ENCODE peak calls at places on chromosomes 4 and X, in five cellular contexts. M is left ventricle myocardium inferior, Q is ascending aorta, Z is brain microvascular endothelial cell, E is mesenchymal stem cell. F is an unnamed sample.
A peak's percentile ranks its signal among the peaks of the same experiment; 100 is the strongest.

GRCh38 chr4:137740192-137740591 is 207.9 kb upstream of the PCDH18 start:
- DNase-seq in M (no peak), Q (no peak), Z (no peak), E (peak; percentile 39), F (no peak)

GRCh38 chrX:19678941-19679340 is 163.6 kb upstream of the MAP3K15 start:
- DNase-seq in M (no peak), Q (no peak), Z (no peak), E (no peak), F (peak; percentile 78)

GRCh38 chr4:4677825-4678522 is 136.1 kb upstream of the STX18 start:
- DNase-seq in M (no peak), Q (no peak), Z (peak; percentile 45), E (peak; percentile 46), F (no peak)

GRCh38 chrX:39519213-39519544 is 578.6 kb downstream of the BCOR start:
- DNase-seq in M (peak; percentile 15), Q (no peak), Z (no peak), E (no peak), F (no peak)

GRCh38 chr4:131499139-131499873 is 1649.8 kb upstream of the PCDH10 start:
- DNase-seq in M (no peak), Q (no peak), Z (peak; percentile 62), E (peak; percentile 98), F (peak; percentile 62)

GRCh38 chr4:38819569-38819968 is 15.0 kb upstream of the TLR1 start:
- DNase-seq in M (no peak), Q (no peak), Z (no peak), E (peak; percentile 49), F (no peak)

GRCh38 chr4:185421366-185422124 is 4.2 kb downstream of the UFSP2 start:
- DNase-seq in M (no peak), Q (no peak), Z (peak; percentile 68), E (peak; percentile 73), F (no peak)

GRCh38 chrX:50941638-50942037 is 31.1 kb downstream of the BMP15 start:
- DNase-seq in M (no peak), Q (no peak), Z (no peak), E (no peak), F (no peak)

GRCh38 chrX:77447339-77448149 is at the start of gene FGF16:
- DNase-seq in M (no peak), Q (no peak), Z (no peak), E (no peak), F (no peak)

GRCh38 chrX:120380699-120381098 is 18.8 kb downstream of the ATP1B4 start:
- DNase-seq in M (no peak), Q (no peak), Z (no peak), E (peak; percentile 0), F (peak; percentile 29)

GRCh38 chrX:43224496-43224895 is 431.6 kb upstream of the MAOA start:
- DNase-seq in M (no peak), Q (no peak), Z (no peak), E (no peak), F (peak; percentile 69)

GRCh38 chr4:24053906-24054305 is 164.1 kb upstream of the PPARGC1A start:
- DNase-seq in M (no peak), Q (no peak), Z (no peak), E (peak; percentile 41), F (no peak)

GRCh38 chr4:92445127-92445526 is 141.4 kb downstream of the GRID2 start:
- DNase-seq in M (no peak), Q (no peak), Z (no peak), E (no peak), F (no peak)

GRCh38 chrX:107894038-107894437 is 68.4 kb downstream of the MID2 start:
- DNase-seq in M (no peak), Q (no peak), Z (peak; percentile 40), E (peak; percentile 44), F (peak; percentile 54)

GRCh38 chr4:184732126-184732525 is 1.8 kb downstream of the CENPU start:
- DNase-seq in M (no peak), Q (no peak), Z (no peak), E (no peak), F (peak; percentile 98)

GRCh38 chrX:27236681-27237080 is 226.5 kb downstream of the PPP4R3C start:
- DNase-seq in M (no peak), Q (no peak), Z (no peak), E (no peak), F (no peak)

GRCh38 chrX:80876877-80877276 is 67.2 kb upstream of the BRWD3 start:
- DNase-seq in M (no peak), Q (no peak), Z (no peak), E (peak; percentile 25), F (peak; percentile 14)

GRCh38 chrX:71181558-71181909 is 36.9 kb downstream of the NLGN3 start:
- DNase-seq in M (no peak), Q (no peak), Z (no peak), E (no peak), F (no peak)

GRCh38 chr4:84722720-84723119 is 139.8 kb downstream of the CDS1 start:
- DNase-seq in M (no peak), Q (no peak), Z (no peak), E (no peak), F (no peak)

GRCh38 chr4:127162741-127163140 is 470.0 kb upstream of the INTU start:
- DNase-seq in M (no peak), Q (no peak), Z (peak; percentile 21), E (peak; percentile 98), F (peak; percentile 53)

GRCh38 chrX:16822723-16823122 is 36.5 kb downstream of the TXLNG start:
- DNase-seq in M (no peak), Q (no peak), Z (peak; percentile 63), E (peak; percentile 17), F (peak; percentile 73)

GRCh38 chr4:74167585-74167984 is 9.7 kb downstream of the MTHFD2L start:
- DNase-seq in M (no peak), Q (no peak), Z (no peak), E (no peak), F (no peak)

GRCh38 chrX:13162772-13163171 is 118.4 kb upstream of the FAM9C start:
- DNase-seq in M (no peak), Q (no peak), Z (no peak), E (no peak), F (no peak)

GRCh38 chr4:30616943-30617646 is 103.1 kb upstream of the PCDH7 start:
- DNase-seq in M (no peak), Q (no peak), Z (no peak), E (peak; percentile 92), F (peak; percentile 72)

GRCh38 chr4:190015538-190016368 is 11.3 kb downstream of the FRG2 start:
- DNase-seq in M (no peak), Q (no peak), Z (no peak), E (no peak), F (no peak)

GRCh38 chr4:148776944-148777343 is 334.7 kb upstream of the NR3C2 start:
- DNase-seq in M (no peak), Q (no peak), Z (peak; percentile 12), E (no peak), F (peak; percentile 45)

GRCh38 chr4:78784255-78784654 is 8.1 kb downstream of the BMP2K start:
- DNase-seq in M (no peak), Q (no peak), Z (peak; percentile 28), E (peak; percentile 83), F (peak; percentile 27)

GRCh38 chr4:55444822-55445221 is 49.1 kb downstream of the TMEM165 start:
- DNase-seq in M (no peak), Q (no peak), Z (peak; percentile 58), E (peak; percentile 39), F (peak; percentile 26)

GRCh38 chr4:74933562-74934015 is 673 bp downstream of the PARM1 start:
- DNase-seq in M (no peak), Q (peak; percentile 65), Z (no peak), E (peak; percentile 47), F (no peak)

GRCh38 chrX:150365051-150365952 is 2.2 kb downstream of the MAMLD1 start:
- DNase-seq in M (peak; percentile 76), Q (peak; percentile 80), Z (peak; percentile 28), E (peak; percentile 71), F (no peak)

DNA sequence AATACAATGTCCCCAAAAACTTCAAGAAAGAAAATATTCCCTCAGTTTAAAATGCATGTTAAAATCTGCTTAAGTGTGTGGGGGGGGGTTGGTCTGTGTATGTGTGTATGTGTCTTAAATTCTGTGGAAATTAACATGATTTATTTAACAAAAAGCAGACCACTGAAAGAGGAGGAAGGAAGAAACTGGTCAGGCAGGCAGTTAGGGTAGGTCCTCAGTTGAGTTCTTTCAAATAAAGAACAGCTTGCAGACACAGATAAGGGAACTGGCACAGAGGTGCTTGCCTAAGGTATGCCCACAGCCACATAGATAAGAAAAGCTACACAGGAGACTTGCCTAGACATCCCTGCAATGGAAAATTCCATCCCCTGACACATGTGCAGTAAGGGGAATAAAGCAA is 28.8 kb upstream of the TFDP3 start:
- DNase-seq in M (no peak), Q (no peak), Z (no peak), E (no peak), F (no peak)
- H3K27me3 ChIP-seq in M (no peaks in the 10 kb centered on the region), Q (no peaks in the 10 kb centered on the region), Z (no peaks in the 10 kb centered on the region), E (peaks cover 2% of the 10 kb centered on the region), F (no peaks in the 10 kb centered on the region)

GRCh38 chrX:48702716-48703115 is 6.2 kb downstream of the SUV39H1 start:
- DNase-seq in M (no peak), Q (no peak), Z (no peak), E (no peak), F (no peak)
- H3K36me3 ChIP-seq in M (peaks cover 11% of the 10 kb centered on the region), Q (peaks cover 8% of the 10 kb centered on the region), Z (no peaks in the 10 kb centered on the region), E (peaks cover 64% of the 10 kb centered on the region), F (no peaks in the 10 kb centered on the region)

DNA sequence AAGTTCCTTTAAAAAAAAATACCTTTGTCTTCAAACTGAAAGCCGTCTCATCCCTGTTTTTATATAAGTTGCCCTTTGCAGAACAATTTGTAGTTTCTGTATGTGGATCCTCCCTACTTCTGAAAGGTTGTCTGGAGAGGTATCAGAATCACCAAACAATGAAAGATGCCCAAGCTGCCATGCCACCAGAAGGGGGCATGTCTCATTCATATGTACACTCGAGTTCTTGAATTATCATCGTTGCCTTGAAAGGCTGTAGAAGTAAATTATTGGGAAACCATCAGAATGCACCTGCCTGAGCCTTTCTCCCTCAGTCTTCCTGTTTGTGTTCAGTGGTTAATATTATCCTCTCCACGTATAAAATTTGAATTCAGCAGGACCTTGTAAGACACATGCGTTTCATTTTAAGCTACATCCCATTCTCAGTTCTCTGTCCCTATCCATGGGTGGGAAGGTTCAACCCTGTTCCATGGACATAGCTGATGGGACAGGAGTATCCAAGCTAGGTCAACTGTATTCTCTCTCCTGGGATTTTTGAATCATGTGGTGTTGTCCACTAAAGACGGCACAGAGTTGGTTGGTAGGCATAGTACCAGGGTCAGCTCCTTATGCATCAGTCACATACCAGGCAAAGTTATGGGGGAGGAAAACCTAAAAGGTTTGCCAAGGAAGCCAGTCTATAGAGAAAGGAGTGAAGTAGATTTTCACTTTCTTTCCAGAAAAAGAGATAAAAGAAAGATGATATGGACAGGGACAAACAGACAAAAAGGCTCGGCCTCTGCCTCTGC is 24.0 kb downstream of the GALNT7 start:
- DNase-seq in M (no peak), Q (no peak), Z (no peak), E (no peak), F (no peak)
- H3K27me3 ChIP-seq in M (no peaks in the 10 kb centered on the region), Q (no peaks in the 10 kb centered on the region), Z (no peaks in the 10 kb centered on the region), E (no peaks in the 10 kb centered on the region), F (no peaks in the 10 kb centered on the region)

DNA sequence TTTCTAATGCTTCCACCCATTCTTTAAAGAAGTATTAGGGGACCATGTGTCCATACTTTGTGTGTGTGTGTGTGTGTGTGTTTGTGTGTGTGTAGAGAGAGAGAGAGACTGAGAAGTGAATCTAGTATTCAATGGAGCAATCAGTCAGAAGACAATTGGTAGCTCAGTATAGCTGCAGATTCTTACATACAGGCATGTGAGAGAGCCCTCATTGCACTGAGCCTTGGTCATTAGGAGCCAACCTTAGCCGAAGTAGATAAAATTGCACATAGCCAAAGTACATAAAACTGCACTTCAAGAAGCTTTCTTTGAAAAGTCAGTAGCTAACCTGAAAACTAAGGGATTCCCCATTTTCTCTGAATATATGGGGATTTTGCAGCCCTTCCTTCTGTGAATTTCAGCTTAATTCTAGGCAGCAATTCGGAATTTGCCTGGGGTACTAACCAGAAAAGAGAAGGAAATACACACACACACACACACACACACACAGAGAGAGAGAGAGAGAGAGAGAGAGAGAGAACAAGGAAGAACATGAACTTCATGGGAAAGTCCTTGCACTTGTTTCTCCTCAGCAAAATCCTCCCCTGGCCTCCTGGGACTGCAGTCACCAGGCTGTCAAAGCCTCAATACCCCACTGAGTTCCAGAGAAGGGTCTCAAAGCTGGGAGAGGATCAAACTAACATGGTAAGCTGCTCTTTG is 1.7 kb upstream of the PRDM8 start:
- DNase-seq in M (no peak), Q (no peak), Z (no peak), E (no peak), F (no peak)
- H3K36me3 ChIP-seq in M (no peaks in the 10 kb centered on the region), Q (no peaks in the 10 kb centered on the region), Z (no peaks in the 10 kb centered on the region), E (no peaks in the 10 kb centered on the region), F (no peaks in the 10 kb centered on the region)

F was measured in bronchial epithelial cell.